ENCODE peak calls at places on chromosomes 11 and 22, in five cellular contexts. K is IMR-90, Q is Calu3, B is endothelial cell, H is heart left ventricle. L is an unnamed sample.

GRCh38 chr11:17739945-17740338 is 5.4 kb downstream of the KCNC1 start:
- DNase-seq in Q (no peak), H (no peak), B (no peak), K (no peak), L (no peak)

GRCh38 chr11:126102436-126102894 is 39.8 kb upstream of the CDON start:
- DNase-seq in Q (no peak), K (peak; percentile 31), B (no peak), H (peak; percentile 41), L (no peak)

GRCh38 chr22:49286236-49286760 is 541.4 kb downstream of the BRD1 start:
- DNase-seq in Q (no peak), K (no peak), H (no peak), B (no peak), L (no peak)

GRCh38 chr22:49975543-49976389 is 15.2 kb downstream of the PIM3 start:
- DNase-seq in K (no peak), H (no peak), Q (no peak), B (peak; percentile 11), L (peak; percentile 46)

GRCh38 chr11:58923300-58923788 is 15.9 kb upstream of the GLYATL1 start:
- DNase-seq in H (no peak), K (peak; percentile 46), Q (no peak), B (no peak), L (no peak)

GRCh38 chr11:103529217-103529684 is 420.0 kb downstream of the DYNC2H1 start:
- DNase-seq in Q (no peak), B (no peak), H (no peak), K (peak; percentile 78), L (no peak)

GRCh38 chr11:134765565-134765964 is 353.5 kb upstream of the B3GAT1 start:
- DNase-seq in K (no peak), H (no peak), Q (no peak), B (no peak), L (no peak)

GRCh38 chr11:35324981-35325380 is 94.4 kb downstream of the SLC1A2 start:
- DNase-seq in B (no peak), H (no peak), Q (no peak), K (peak; percentile 40), L (no peak)

GRCh38 chr11:130315354-130315970 is 745 bp upstream of the ZBTB44 start:
- DNase-seq in H (peak; percentile 29), K (no peak), Q (peak; percentile 61), B (peak; percentile 31), L (peak; percentile 16)

GRCh38 chr11:81135570-81135969 is 1598.1 kb downstream of the FAM181B start:
- DNase-seq in B (no peak), Q (no peak), H (no peak), K (no peak), L (no peak)

GRCh38 chr22:25120093-25120561 is 79.5 kb upstream of the CRYBB3 start:
- DNase-seq in B (no peak), H (peak; percentile 42), K (no peak), Q (peak; percentile 91), L (no peak)

GRCh38 chr11:121334973-121335711 is 42.6 kb downstream of the SC5D start:
- DNase-seq in K (no peak), H (no peak), B (no peak), Q (no peak), L (no peak)

GRCh38 chr11:62689421-62690183 is at the start of gene LRRN4CL:
- DNase-seq in K (peak; percentile 86), Q (no peak), B (no peak), H (peak; percentile 78), L (no peak)

GRCh38 chr11:132838621-132839020 is 693.7 kb downstream of the OPCML start:
- DNase-seq in H (no peak), K (peak; percentile 45), Q (no peak), B (no peak), L (no peak)

GRCh38 chr22:19750666-19751490 is 9.7 kb upstream of the TBX1 start:
- DNase-seq in H (no peak), B (no peak), Q (no peak), K (peak; percentile 76), L (no peak)

GRCh38 chr11:76244311-76245061 is 38.2 kb upstream of the WNT11 start:
- DNase-seq in Q (no peak), K (no peak), B (no peak), H (no peak), L (no peak)

GRCh38 chr22:37212174-37212906 is at the start of gene SSTR3:
- DNase-seq in B (no peak), H (no peak), K (no peak), Q (no peak), L (peak; percentile 62)

GRCh38 chr11:76783901-76784813 is 1.0 kb downstream of the TSKU start:
- DNase-seq in H (peak; percentile 58), B (peak; percentile 82), Q (peak; percentile 52), K (peak; percentile 84), L (peak; percentile 91)

GRCh38 chr11:120259988-120260565 is 20.1 kb downstream of the POU2F3 start:
- DNase-seq in Q (no peak), B (no peak), K (no peak), H (no peak), L (no peak)

DNA sequence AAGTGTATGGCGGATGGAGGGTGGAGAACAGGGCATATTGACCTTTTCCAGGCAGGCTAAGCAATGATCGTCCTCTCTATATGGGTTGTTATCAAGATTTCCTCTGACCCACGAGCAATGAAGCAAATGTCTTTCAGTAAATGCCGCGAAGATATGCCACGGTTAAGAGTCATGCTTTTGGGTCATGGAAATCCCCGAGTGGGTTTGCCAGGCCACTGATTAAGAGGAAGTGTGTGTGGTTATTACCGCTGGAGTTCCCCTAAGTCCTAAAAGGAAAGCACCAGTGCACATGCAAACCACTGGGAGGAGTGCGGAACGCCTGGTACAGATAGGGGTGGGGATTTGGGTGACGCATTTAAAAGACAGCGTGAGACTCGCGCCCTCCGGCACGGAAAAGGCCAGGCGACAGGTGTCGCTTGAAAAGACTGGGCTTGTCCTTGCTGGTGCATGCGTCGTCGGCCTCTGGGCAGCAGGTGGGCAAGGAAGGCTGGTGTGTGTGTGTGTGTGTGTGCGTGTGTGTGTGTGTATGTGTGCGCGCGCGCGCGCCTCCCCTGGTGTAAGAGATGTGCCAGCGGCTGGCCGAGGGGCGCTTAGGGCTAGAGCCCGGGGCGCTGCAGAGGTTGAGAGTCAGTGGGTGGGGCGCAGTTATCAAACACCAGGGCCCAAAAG is at the start of gene BIRC3:
- DNase-seq in Q (peak; percentile 90), K (peak; percentile 98), B (peak; percentile 29), H (peak; percentile 77), L (peak; percentile 56)
- TF ChIP-seq CTCF in Q (no peak), K (peak; percentile 36), B (no peak), H (no peak), L (no peak)

DNA sequence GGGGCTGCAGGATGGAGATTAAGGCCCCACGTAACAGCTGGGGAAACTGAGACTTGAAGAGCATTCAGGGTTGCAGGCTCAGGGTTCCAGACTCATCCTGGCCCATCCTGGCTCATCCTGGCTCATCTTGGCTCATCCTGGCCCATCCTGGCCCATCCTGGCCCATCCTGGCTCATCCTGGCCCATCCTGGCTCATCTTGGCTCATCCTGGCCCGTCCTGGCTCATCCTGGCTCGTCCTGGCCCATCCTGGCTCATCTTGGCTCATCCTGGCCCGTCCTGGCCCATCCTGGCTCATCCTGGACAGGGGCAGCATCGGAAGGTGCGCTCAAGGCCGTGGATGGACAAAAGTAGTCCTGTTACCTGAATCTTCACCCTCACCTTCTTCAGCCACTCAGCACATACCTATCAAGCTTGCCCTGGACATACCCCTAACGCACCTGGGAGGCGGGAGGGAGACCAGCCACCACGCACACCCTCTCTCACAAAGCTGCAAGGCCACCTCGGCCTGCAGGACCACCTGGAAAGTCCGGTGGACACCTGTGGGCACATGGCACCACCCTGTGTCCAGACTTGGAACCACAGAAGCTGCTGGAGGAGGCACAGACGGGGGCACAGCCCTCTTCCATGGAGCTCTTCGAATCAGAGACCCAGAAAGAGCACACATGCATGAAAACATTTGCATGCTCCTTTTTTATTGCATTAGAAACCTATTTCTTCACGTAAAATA is 20.3 kb upstream of the NLRP6 start:
- DNase-seq in H (no peak), K (no peak), Q (peak; percentile 43), B (no peak), L (no peak)
- TF ChIP-seq CTCF in H (no peak), K (peak; percentile 14), Q (peak; percentile 34), B (no peak), L (no peak)

DNA sequence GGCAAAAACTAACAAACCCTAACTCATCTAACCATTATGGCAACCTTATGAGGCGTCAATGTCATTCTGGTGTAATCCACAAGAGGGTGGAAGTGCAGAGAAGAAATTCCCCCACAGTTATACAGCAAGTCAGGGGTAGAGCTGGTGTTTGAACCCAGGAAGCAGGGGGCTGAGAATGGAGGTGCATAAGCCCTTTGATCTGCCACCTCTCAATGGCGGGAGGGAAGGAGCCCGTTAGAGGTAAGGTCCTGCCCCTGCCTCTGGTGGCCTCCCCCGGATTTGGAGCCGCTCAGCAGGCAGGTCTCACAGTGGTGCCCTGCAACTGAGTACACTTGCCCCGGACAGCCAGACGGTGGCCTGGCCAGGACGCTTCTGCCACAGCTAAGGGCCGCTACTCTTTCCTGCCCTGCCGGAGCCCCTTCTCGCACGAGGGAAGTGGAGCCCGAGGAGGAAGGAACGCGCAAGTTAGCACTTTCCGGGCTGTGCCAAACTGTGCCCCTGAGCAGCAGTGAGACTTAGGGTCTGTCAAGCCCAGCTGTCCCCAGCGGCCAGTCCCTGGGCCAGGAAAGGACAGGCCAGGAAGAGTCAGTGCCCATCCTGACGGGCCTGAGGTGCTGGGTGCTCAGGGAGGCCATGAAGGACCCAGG is 1.1 kb downstream of the FXYD2 start:
- DNase-seq in B (no peak), H (peak; percentile 49), K (no peak), Q (no peak), L (no peak)
- TF ChIP-seq CTCF in B (no peak), H (peak; percentile 35), K (no peak), Q (no peak), L (peak; percentile 35)

GRCh38 chr11:71204294-71204693 is 48.1 kb downstream of the SHANK2 start:
- DNase-seq in K (no peak), H (no peak), Q (no peak), B (no peak), L (no peak)

GRCh38 chr11:71206186-71206585 is 46.2 kb downstream of the SHANK2 start:
- DNase-seq in Q (no peak), H (no peak), B (no peak), K (peak; percentile 66), L (peak; percentile 21)

GRCh38 chr11:71203681-71204080 is 48.7 kb downstream of the SHANK2 start:
- DNase-seq in K (no peak), Q (no peak), B (no peak), H (no peak), L (no peak)

GRCh38 chr11:71202966-71203365 is 49.4 kb downstream of the SHANK2 start:
- DNase-seq in B (no peak), K (no peak), Q (no peak), H (no peak), L (no peak)

DNA sequence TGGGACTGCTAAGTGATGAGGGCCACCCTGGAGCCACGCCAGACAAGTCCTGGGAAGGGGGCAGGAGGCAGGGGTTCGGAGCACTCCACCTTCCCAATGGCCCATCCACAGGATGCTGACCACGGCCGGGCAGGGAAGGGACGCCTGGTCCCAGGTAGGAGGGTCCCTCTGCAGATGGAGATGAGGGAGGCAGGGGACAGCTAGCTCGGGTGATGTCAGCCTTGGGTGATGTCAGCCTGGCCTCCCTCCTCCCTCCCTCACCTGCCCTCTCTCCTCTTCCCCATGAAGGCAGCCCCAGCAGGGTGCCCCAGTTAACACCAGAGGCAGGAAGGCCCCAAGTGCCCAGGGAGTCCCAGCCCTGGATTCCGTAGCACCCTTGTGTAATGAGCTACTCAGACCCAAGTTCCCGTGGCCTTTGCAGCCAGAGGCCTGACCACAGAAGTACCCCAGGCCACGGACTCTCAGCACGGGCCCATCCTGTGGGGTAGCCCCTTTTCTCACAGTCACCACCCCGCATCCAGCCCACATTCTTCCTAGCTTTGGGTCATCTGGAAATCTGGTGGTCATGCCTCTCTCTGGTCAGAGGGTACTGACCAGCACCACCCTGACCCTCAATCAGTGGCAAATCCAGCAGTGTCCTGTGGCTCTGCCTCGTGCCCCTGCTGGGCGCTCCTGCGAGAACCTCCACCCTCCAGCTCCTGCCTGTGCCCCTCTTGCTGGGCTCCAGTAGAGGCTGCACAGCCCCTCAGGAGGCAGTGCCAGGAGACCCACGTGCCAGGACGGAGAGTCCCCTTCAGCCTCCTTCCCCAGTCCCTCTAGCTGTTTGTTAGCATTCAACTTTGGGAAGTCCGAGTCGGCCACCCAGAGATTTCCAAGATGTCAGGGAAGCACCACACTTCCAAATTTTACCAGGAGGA is 47.4 kb downstream of the SHANK2 start:
- DNase-seq in K (no peak), H (no peak), B (no peak), Q (no peak), L (no peak)
- TF ChIP-seq CTCF in K (no peak), H (no peak), B (no peak), Q (no peak), L (no peak)